ENCODE peak calls at places on chromosomes 1 and 21, in six cellular contexts. O is HCEC 1CT, M is astrocyte, C is AG08395, Z is BJ, N is nucleus accumbens. H is an unnamed sample.

GRCh38 chr1:198254521-198254920 is 97.7 kb downstream of the NEK7 start:
- DNase-seq in C (no peak), Z (no peak), O (peak), M (no peak), N (no peak), H (no peak)

GRCh38 chr1:87330201-87330953 is 1.7 kb downstream of the LMO4 start:
- DNase-seq in O (peak), N (no peak), Z (no peak), M (peak), C (no peak), H (peak)

GRCh38 chr21:42845296-42845965 is 33.9 kb downstream of the WDR4 start:
- DNase-seq in N (peak), C (no peak), Z (no peak), O (no peak), M (peak), H (peak)

GRCh38 chr1:153400244-153400643 is 9.4 kb upstream of the S100A8 start:
- DNase-seq in C (no peak), Z (no peak), M (no peak), O (peak), N (no peak), H (no peak)

GRCh38 chr1:186819140-186819539 is 9.6 kb upstream of the PLA2G4A start:
- DNase-seq in O (peak), N (no peak), M (peak), C (peak), Z (no peak), H (peak)

GRCh38 chr1:218027152-218027551 is 257.9 kb upstream of the RRP15 start:
- DNase-seq in O (no peak), M (no peak), Z (no peak), C (no peak), N (no peak), H (no peak)

GRCh38 chr1:62687421-62687902 is 724 bp downstream of the DOCK7 start:
- DNase-seq in O (peak), N (peak), C (peak), Z (no peak), M (peak), H (peak)

GRCh38 chr1:91803133-91803532 is 82.8 kb downstream of the TGFBR3 start:
- DNase-seq in Z (no peak), O (no peak), C (no peak), M (no peak), N (no peak), H (no peak)

GRCh38 chr1:208134491-208134890 is 109.7 kb downstream of the PLXNA2 start:
- DNase-seq in O (no peak), C (no peak), M (no peak), Z (no peak), N (no peak), H (no peak)

GRCh38 chr1:93804412-93804811 is 74.6 kb downstream of the DNTTIP2 start:
- DNase-seq in N (no peak), M (peak), C (peak), Z (peak), O (peak), H (peak)

GRCh38 chr1:162632743-162633326 is 571 bp downstream of the DDR2 start:
- DNase-seq in M (no peak), Z (no peak), O (peak), C (peak), N (no peak), H (peak)

GRCh38 chr1:66563094-66563800 is 29.3 kb downstream of the SGIP1 start:
- DNase-seq in Z (peak), N (no peak), M (peak), O (peak), C (peak), H (peak)

GRCh38 chr1:68057564-68057963 is 7.1 kb upstream of the DIRAS3 start:
- DNase-seq in Z (no peak), M (no peak), N (no peak), O (no peak), C (no peak), H (no peak)

GRCh38 chr1:161166669-161167548 is 683 bp downstream of the PPOX start:
- DNase-seq in O (no peak), Z (no peak), N (no peak), M (no peak), C (no peak), H (no peak)

GRCh38 chr1:222441006-222441620 is 106.8 kb downstream of the HHIPL2 start:
- DNase-seq in C (no peak), N (no peak), M (no peak), Z (no peak), O (no peak), H (peak)

GRCh38 chr1:220874201-220874655 is 5.0 kb upstream of the HLX start:
- DNase-seq in M (no peak), N (no peak), O (peak), C (peak), Z (no peak), H (peak)

GRCh38 chr1:208101661-208102431 is 142.3 kb downstream of the PLXNA2 start:
- DNase-seq in C (no peak), N (no peak), Z (no peak), M (peak), O (no peak), H (peak)

GRCh38 chr1:221418346-221418745 is 323.5 kb downstream of the DUSP10 start:
- DNase-seq in C (peak), M (peak), N (no peak), Z (no peak), O (no peak), H (peak)

GRCh38 chr1:26367441-26367840 is 5.1 kb downstream of the ZNF683 start:
- DNase-seq in N (no peak), O (no peak), M (no peak), Z (no peak), C (no peak), H (no peak)

GRCh38 chr1:25933479-25934365 is 27.5 kb upstream of the STMN1 start:
- DNase-seq in Z (no peak), M (no peak), C (no peak), N (peak), O (no peak), H (no peak)

GRCh38 chr1:230123280-230124186 is 56.5 kb downstream of the GALNT2 start:
- DNase-seq in N (no peak), C (no peak), O (no peak), M (peak), Z (no peak), H (peak)

GRCh38 chr1:54653036-54653435 is 11.4 kb downstream of the MROH7 start:
- DNase-seq in C (peak), O (no peak), Z (no peak), N (no peak), M (no peak), H (no peak)